ENCODE peak calls at places on chromosomes 7 and 10, in nine cellular contexts. S, G, H, Q, E, O, W, Y and V are unnamed samples.
A peak's percentile ranks its signal among the peaks of the same experiment; 100 is the strongest.

GRCh38 chr7:90728568-90728967 is 132.4 kb downstream of the CDK14 start:
- DNase-seq in Y (no peak), S (no peak), Q (no peak), H (no peak), W (no peak), O (no peak), G (no peak), E (no peak), V (no peak)

GRCh38 chr7:52147240-52147639 is 830.6 kb upstream of the COBL start:
- DNase-seq in Q (no peak), Y (no peak), E (no peak), H (no peak), O (no peak), W (no peak), G (no peak), S (no peak), V (no peak)

GRCh38 chr7:132133501-132133900 is 442.8 kb downstream of the PLXNA4 start:
- DNase-seq in Q (peak; percentile 17), Y (no peak), O (no peak), E (no peak), S (no peak), W (no peak), H (no peak), G (no peak), V (no peak)

GRCh38 chr10:14163374-14164125 is 167.2 kb downstream of the FRMD4A start:
- DNase-seq in O (no peak), W (no peak), H (no peak), E (no peak), S (no peak), G (no peak), Q (no peak), Y (no peak), V (peak; percentile 32)

GRCh38 chr10:62765726-62766125 is 38.8 kb upstream of the ADO start:
- DNase-seq in W (no peak), G (no peak), E (no peak), Y (no peak), S (no peak), Q (no peak), O (no peak), H (no peak), V (no peak)

GRCh38 chr10:116753759-116754158 is 11.4 kb upstream of the HSPA12A start:
- DNase-seq in W (no peak), Q (no peak), E (no peak), Y (no peak), S (no peak), H (no peak), O (no peak), G (peak; percentile 85), V (peak; percentile 96)

GRCh38 chr7:4139656-4140320 is 542.3 kb upstream of the FOXK1 start:
- DNase-seq in E (no peak), H (no peak), Y (peak; percentile 29), O (no peak), G (no peak), W (no peak), Q (no peak), S (no peak), V (no peak)

GRCh38 chr10:97083228-97083860 is 102.4 kb downstream of the SLIT1 start:
- DNase-seq in O (no peak), Q (no peak), H (no peak), Y (no peak), W (no peak), S (no peak), E (no peak), G (no peak), V (no peak)

GRCh38 chr7:36708765-36709164 is 15.5 kb downstream of the AOAH start:
- DNase-seq in Q (peak; percentile 80), H (no peak), O (no peak), W (no peak), S (no peak), G (no peak), Y (no peak), E (no peak), V (no peak)

GRCh38 chr7:140325600-140325999 is 72.7 kb downstream of the SLC37A3 start:
- DNase-seq in H (no peak), O (no peak), G (no peak), W (no peak), Y (no peak), E (no peak), Q (no peak), S (no peak), V (no peak)

GRCh38 chr7:131829911-131830310 is 273.5 kb upstream of the PODXL start:
- DNase-seq in Q (no peak), Y (no peak), H (no peak), S (peak; percentile 57), E (no peak), O (no peak), G (no peak), W (no peak), V (no peak)

GRCh38 chr10:16765532-16766365 is 51.5 kb downstream of the RSU1 start:
- DNase-seq in W (no peak), Q (no peak), G (no peak), H (no peak), E (no peak), Y (no peak), O (no peak), S (no peak), V (no peak)

GRCh38 chr10:130686680-130687300 is 550.6 kb downstream of the GLRX3 start:
- DNase-seq in G (no peak), Q (peak; percentile 21), Y (no peak), E (peak; percentile 52), W (no peak), H (no peak), S (peak; percentile 37), O (no peak), V (peak; percentile 11)

GRCh38 chr7:21044913-21045312 is 258.2 kb upstream of the SP8 start:
- DNase-seq in S (no peak), W (no peak), H (no peak), O (no peak), E (no peak), Q (no peak), G (no peak), Y (no peak), V (no peak)

GRCh38 chr10:14605231-14605925 is 169.3 kb downstream of the FAM107B start:
- DNase-seq in E (peak; percentile 19), Q (peak; percentile 29), O (peak; percentile 92), H (no peak), Y (no peak), S (no peak), W (no peak), G (peak; percentile 85), V (peak; percentile 94)